ENCODE peak calls at places on chromosome 1, in six cellular contexts. S is PC-3, G is GM23248, A is HCT116, W is SK-N-SH, Q is neural progenitor cell. V is an unnamed sample.

GRCh38 chr1:171506525-171507304 is 21.4 kb downstream of the PRRC2C start:
- DNase-seq in S (no peak), G (no peak), A (no peak), W (no peak), Q (no peak), V (no peak)

GRCh38 chr1:26045712-26046312 is at the start of gene SLC30A2:
- DNase-seq in S (no peak), G (peak), A (no peak), W (peak), Q (peak), V (no peak)

GRCh38 chr1:28112388-28113311 is 24.2 kb upstream of the EYA3 start:
- DNase-seq in S (peak), G (peak), A (peak), W (no peak), Q (peak), V (peak)

GRCh38 chr1:226397011-226397926 is 10.6 kb downstream of the PARP1 start:
- DNase-seq in S (no peak), G (no peak), A (no peak), W (no peak), Q (no peak), V (no peak)

GRCh38 chr1:175208773-175209492 is 16.4 kb upstream of the KIAA0040 start:
- DNase-seq in S (no peak), G (no peak), A (no peak), W (no peak), Q (no peak), V (peak)

GRCh38 chr1:56586502-56586901 is 7.1 kb upstream of the PLPP3 start:
- DNase-seq in S (no peak), G (no peak), A (no peak), W (no peak), Q (no peak), V (no peak)

GRCh38 chr1:30465096-30465495 is 258.3 kb downstream of the MATN1 start:
- DNase-seq in S (no peak), G (no peak), A (no peak), W (no peak), Q (no peak), V (no peak)

GRCh38 chr1:2375246-2375922 is 16.0 kb downstream of the MORN1 start:
- DNase-seq in S (no peak), G (no peak), A (no peak), W (no peak), Q (no peak), V (no peak)

GRCh38 chr1:1298861-1299685 is 8.7 kb downstream of the ACAP3 start:
- DNase-seq in S (no peak), G (no peak), A (no peak), W (peak), Q (peak), V (no peak)

DNA sequence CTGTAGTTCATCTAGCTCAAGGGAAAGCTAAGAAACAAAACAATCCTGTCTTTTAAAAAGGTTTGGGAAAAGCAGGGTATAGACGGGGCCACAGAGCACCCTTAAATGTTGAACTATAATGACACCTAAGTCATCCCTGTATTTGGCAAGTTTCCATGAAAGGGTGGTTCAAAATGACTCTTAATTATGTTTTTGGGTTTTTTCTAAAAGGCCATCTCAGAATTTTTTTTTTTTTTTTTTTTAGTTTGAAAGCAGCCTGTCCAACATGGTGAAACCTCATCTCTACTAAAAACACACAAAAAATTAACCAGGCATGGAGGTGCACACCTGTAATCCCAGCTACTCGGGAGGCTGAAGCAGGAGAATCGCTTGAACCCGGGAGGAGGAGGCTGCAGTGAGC is 22.2 kb downstream of the TOMM20 start:
- DNase-seq in S (no peak), G (no peak), A (no peak), W (no peak), Q (no peak), V (no peak)
- TF ChIP-seq EZH2phosphoT487 in S (no peak), G (no peak), A (no peak), W (no peak), Q (no peak), V (no peak)

GRCh38 chr1:214957330-214958137 is 125.0 kb upstream of the KCNK2 start:
- DNase-seq in S (peak), G (peak), A (no peak), W (no peak), Q (no peak), V (no peak)
- H2AFZ ChIP-seq in S (peak), G (peak), A (no peak), W (peak), Q (no peak), V (no peak)

GRCh38 chr1:84619383-84620093 is 45.3 kb upstream of the CTBS start:
- DNase-seq in S (peak), G (peak), A (peak), W (peak), Q (no peak), V (no peak)
- H3K9ac ChIP-seq in S (peak), G (peak), A (peak), W (peak), Q (no peak), V (no peak)

DNA sequence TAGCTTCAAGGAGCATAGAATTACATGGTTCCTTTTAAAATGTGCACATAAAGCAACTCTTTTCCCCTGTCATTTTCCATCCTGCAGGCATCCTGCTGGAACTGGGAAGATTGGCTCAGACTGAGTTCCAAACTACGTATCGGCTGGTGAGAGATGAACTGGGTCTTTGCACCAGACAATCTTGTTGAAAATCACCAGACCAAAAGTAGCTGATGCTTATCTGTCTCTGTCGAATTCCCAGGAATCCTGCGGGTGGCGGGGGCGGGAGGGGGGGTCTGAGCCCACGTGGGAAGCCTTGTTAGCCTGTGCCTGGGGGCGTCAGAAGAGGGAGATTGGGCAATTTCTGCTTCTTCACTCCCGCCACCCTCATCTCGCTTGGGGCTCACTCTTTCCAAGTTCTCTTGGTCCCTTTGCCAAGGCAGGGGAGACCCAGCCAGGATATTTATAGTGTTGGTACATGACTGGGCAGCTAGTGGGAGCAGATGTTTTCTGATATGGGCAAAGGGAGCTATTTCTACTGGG is 90.1 kb upstream of the SLC25A33 start:
- DNase-seq in S (no peak), G (peak), A (no peak), W (peak), Q (no peak), V (no peak)
- TF ChIP-seq EZH2phosphoT487 in S (no peak), G (no peak), A (no peak), W (no peak), Q (no peak), V (no peak)

GRCh38 chr1:34744851-34745250 is 10.0 kb upstream of the GJB5 start:
- DNase-seq in S (no peak), G (no peak), A (no peak), W (no peak), Q (no peak), V (no peak)

GRCh38 chr1:34740161-34740875 is 14.5 kb upstream of the GJB5 start:
- DNase-seq in S (no peak), G (peak), A (no peak), W (no peak), Q (peak), V (no peak)

GRCh38 chr1:34745666-34746065 is 9.2 kb upstream of the GJB5 start:
- DNase-seq in S (no peak), G (no peak), A (no peak), W (no peak), Q (no peak), V (no peak)

GRCh38 chr1:34743775-34744174 is 11.1 kb upstream of the GJB5 start:
- DNase-seq in S (no peak), G (no peak), A (no peak), W (no peak), Q (no peak), V (no peak)

GRCh38 chr1:34742667-34743270 is 12.1 kb upstream of the GJB5 start:
- DNase-seq in S (peak), G (peak), A (peak), W (peak), Q (peak), V (peak)
- H2AFZ ChIP-seq in S (peak), G (no peak), A (peak), W (no peak), Q (no peak), V (no peak)

GRCh38 chr1:103250441-103250861 is 142.1 kb upstream of the COL11A1 start:
- DNase-seq in S (no peak), G (no peak), A (peak), W (no peak), Q (peak), V (no peak)
- H3K9ac ChIP-seq in S (no peak), G (no peak), A (no peak), W (no peak), Q (no peak), V (no peak)

GRCh38 chr1:162854245-162854860 is 6.6 kb downstream of the CCDC190 start:
- DNase-seq in S (peak), G (peak), A (peak), W (peak), Q (peak), V (peak)
- TF ChIP-seq EZH2phosphoT487 in S (no peak), G (no peak), A (no peak), W (no peak), Q (no peak), V (no peak)